ENCODE peak calls at places on chromosome 12, in nine cellular contexts. One of them, this sample, is unnamed.

GRCh38 chr12:19382111-19382526 is 57.2 kb upstream of the AEBP2 start:
- DNase-seq in astrocyte: peak
- DNase-seq in endothelial cell of umbilical vein: peak
- DNase-seq in ovary: no peak
- DNase-seq in progenitor cell of endocrine pancreas: no peak
- DNase-seq in IMR-90: peak
- DNase-seq in esophagus squamous epithelium: no peak
- DNase-seq in lower lobe of right lung: no peak
- DNase-seq in uterus: no peak
- DNase-seq in this sample: peak

GRCh38 chr12:14654842-14655241 is 41.6 kb downstream of the GUCY2C start:
- DNase-seq in IMR-90: no peak
- DNase-seq in progenitor cell of endocrine pancreas: no peak
- DNase-seq in endothelial cell of umbilical vein: no peak
- DNase-seq in esophagus squamous epithelium: no peak
- DNase-seq in astrocyte: no peak
- DNase-seq in uterus: no peak
- DNase-seq in lower lobe of right lung: no peak
- DNase-seq in ovary: no peak
- DNase-seq in this sample: no peak

GRCh38 chr12:91781114-91781513 is 364.5 kb downstream of the BTG1 start:
- DNase-seq in ovary: no peak
- DNase-seq in astrocyte: peak
- DNase-seq in endothelial cell of umbilical vein: peak
- DNase-seq in esophagus squamous epithelium: no peak
- DNase-seq in uterus: no peak
- DNase-seq in progenitor cell of endocrine pancreas: no peak
- DNase-seq in lower lobe of right lung: no peak
- DNase-seq in IMR-90: peak
- DNase-seq in this sample: peak

GRCh38 chr12:30862486-30862885 is 64.1 kb upstream of the TSPAN11 start:
- DNase-seq in esophagus squamous epithelium: no peak
- DNase-seq in endothelial cell of umbilical vein: no peak
- DNase-seq in progenitor cell of endocrine pancreas: no peak
- DNase-seq in uterus: no peak
- DNase-seq in ovary: no peak
- DNase-seq in astrocyte: peak
- DNase-seq in IMR-90: peak
- DNase-seq in lower lobe of right lung: no peak
- DNase-seq in this sample: no peak

GRCh38 chr12:61654698-61655097 is 605.5 kb upstream of the USP15 start:
- DNase-seq in ovary: no peak
- DNase-seq in astrocyte: no peak
- DNase-seq in uterus: no peak
- DNase-seq in IMR-90: no peak
- DNase-seq in esophagus squamous epithelium: no peak
- DNase-seq in lower lobe of right lung: no peak
- DNase-seq in endothelial cell of umbilical vein: no peak
- DNase-seq in progenitor cell of endocrine pancreas: no peak
- DNase-seq in this sample: no peak

GRCh38 chr12:91364591-91365184 is 182.1 kb upstream of the DCN start:
- DNase-seq in endothelial cell of umbilical vein: no peak
- DNase-seq in uterus: no peak
- DNase-seq in lower lobe of right lung: no peak
- DNase-seq in IMR-90: no peak
- DNase-seq in astrocyte: no peak
- DNase-seq in progenitor cell of endocrine pancreas: no peak
- DNase-seq in ovary: no peak
- DNase-seq in esophagus squamous epithelium: no peak
- DNase-seq in this sample: no peak

GRCh38 chr12:110465024-110465423 is 3.0 kb downstream of the GPN3 start:
- DNase-seq in ovary: no peak
- DNase-seq in astrocyte: no peak
- DNase-seq in esophagus squamous epithelium: no peak
- DNase-seq in lower lobe of right lung: no peak
- DNase-seq in IMR-90: no peak
- DNase-seq in endothelial cell of umbilical vein: no peak
- DNase-seq in uterus: no peak
- DNase-seq in progenitor cell of endocrine pancreas: no peak
- DNase-seq in this sample: no peak

GRCh38 chr12:52508211-52508610 is 12.0 kb downstream of the KRT5 start:
- DNase-seq in lower lobe of right lung: no peak
- DNase-seq in progenitor cell of endocrine pancreas: no peak
- DNase-seq in endothelial cell of umbilical vein: no peak
- DNase-seq in astrocyte: no peak
- DNase-seq in IMR-90: no peak
- DNase-seq in uterus: no peak
- DNase-seq in ovary: no peak
- DNase-seq in esophagus squamous epithelium: no peak
- DNase-seq in this sample: no peak

GRCh38 chr12:54958048-54958658 is 26.4 kb downstream of the TESPA1 start:
- DNase-seq in IMR-90: peak
- DNase-seq in lower lobe of right lung: no peak
- DNase-seq in endothelial cell of umbilical vein: peak
- DNase-seq in ovary: peak
- DNase-seq in esophagus squamous epithelium: no peak
- DNase-seq in progenitor cell of endocrine pancreas: peak
- DNase-seq in astrocyte: peak
- DNase-seq in uterus: no peak
- DNase-seq in this sample: peak

GRCh38 chr12:89825591-89826449 is 117.2 kb upstream of the ATP2B1 start:
- DNase-seq in endothelial cell of umbilical vein: peak
- DNase-seq in IMR-90: peak
- DNase-seq in uterus: no peak
- DNase-seq in astrocyte: peak
- DNase-seq in lower lobe of right lung: no peak
- DNase-seq in ovary: no peak
- DNase-seq in progenitor cell of endocrine pancreas: no peak
- DNase-seq in esophagus squamous epithelium: no peak
- DNase-seq in this sample: no peak

GRCh38 chr12:68414988-68415387 is 82.8 kb upstream of the MDM1 start:
- DNase-seq in ovary: no peak
- DNase-seq in lower lobe of right lung: no peak
- DNase-seq in uterus: no peak
- DNase-seq in astrocyte: no peak
- DNase-seq in progenitor cell of endocrine pancreas: no peak
- DNase-seq in esophagus squamous epithelium: no peak
- DNase-seq in IMR-90: no peak
- DNase-seq in endothelial cell of umbilical vein: no peak
- DNase-seq in this sample: no peak

GRCh38 chr12:125069616-125070015 is 4.4 kb downstream of the AACS start:
- DNase-seq in IMR-90: no peak
- DNase-seq in astrocyte: no peak
- DNase-seq in uterus: no peak
- DNase-seq in endothelial cell of umbilical vein: no peak
- DNase-seq in ovary: no peak
- DNase-seq in esophagus squamous epithelium: no peak
- DNase-seq in lower lobe of right lung: no peak
- DNase-seq in progenitor cell of endocrine pancreas: no peak
- DNase-seq in this sample: no peak

GRCh38 chr12:120155072-120155471 is 38.5 kb upstream of the RAB35 start:
- DNase-seq in ovary: no peak
- DNase-seq in astrocyte: no peak
- DNase-seq in lower lobe of right lung: no peak
- DNase-seq in IMR-90: no peak
- DNase-seq in uterus: no peak
- DNase-seq in endothelial cell of umbilical vein: no peak
- DNase-seq in esophagus squamous epithelium: no peak
- DNase-seq in progenitor cell of endocrine pancreas: no peak
- DNase-seq in this sample: no peak

GRCh38 chr12:56151672-56152131 is 685 bp upstream of the MYL6B start:
- DNase-seq in uterus: no peak
- DNase-seq in endothelial cell of umbilical vein: no peak
- DNase-seq in astrocyte: no peak
- DNase-seq in esophagus squamous epithelium: no peak
- DNase-seq in ovary: no peak
- DNase-seq in IMR-90: no peak
- DNase-seq in progenitor cell of endocrine pancreas: no peak
- DNase-seq in lower lobe of right lung: peak
- DNase-seq in this sample: no peak

GRCh38 chr12:54386781-54387467 is 2.4 kb upstream of the ZNF385A start:
- DNase-seq in endothelial cell of umbilical vein: no peak
- DNase-seq in IMR-90: no peak
- DNase-seq in lower lobe of right lung: no peak
- DNase-seq in astrocyte: no peak
- DNase-seq in uterus: no peak
- DNase-seq in esophagus squamous epithelium: no peak
- DNase-seq in progenitor cell of endocrine pancreas: no peak
- DNase-seq in ovary: no peak
- DNase-seq in this sample: no peak

GRCh38 chr12:112750971-112751370 is 40.6 kb upstream of the RPH3A start:
- DNase-seq in uterus: no peak
- DNase-seq in lower lobe of right lung: no peak
- DNase-seq in ovary: no peak
- DNase-seq in esophagus squamous epithelium: no peak
- DNase-seq in IMR-90: peak
- DNase-seq in endothelial cell of umbilical vein: no peak
- DNase-seq in astrocyte: peak
- DNase-seq in progenitor cell of endocrine pancreas: no peak
- DNase-seq in this sample: no peak

GRCh38 chr12:128078311-128078851 is 188.6 kb upstream of the TMEM132C start:
- DNase-seq in endothelial cell of umbilical vein: no peak
- DNase-seq in IMR-90: no peak
- DNase-seq in esophagus squamous epithelium: no peak
- DNase-seq in uterus: no peak
- DNase-seq in ovary: no peak
- DNase-seq in astrocyte: peak
- DNase-seq in progenitor cell of endocrine pancreas: no peak
- DNase-seq in lower lobe of right lung: no peak
- DNase-seq in this sample: no peak
- TF ChIP-seq CTCF in endothelial cell of umbilical vein: no peak
- TF ChIP-seq CTCF in IMR-90: no peak
- TF ChIP-seq CTCF in esophagus squamous epithelium: no peak
- TF ChIP-seq CTCF in uterus: no peak
- TF ChIP-seq CTCF in ovary: no peak
- TF ChIP-seq CTCF in astrocyte: no peak
- TF ChIP-seq CTCF in progenitor cell of endocrine pancreas: no peak
- TF ChIP-seq CTCF in lower lobe of right lung: no peak
- TF ChIP-seq CTCF in this sample: no peak

DNA sequence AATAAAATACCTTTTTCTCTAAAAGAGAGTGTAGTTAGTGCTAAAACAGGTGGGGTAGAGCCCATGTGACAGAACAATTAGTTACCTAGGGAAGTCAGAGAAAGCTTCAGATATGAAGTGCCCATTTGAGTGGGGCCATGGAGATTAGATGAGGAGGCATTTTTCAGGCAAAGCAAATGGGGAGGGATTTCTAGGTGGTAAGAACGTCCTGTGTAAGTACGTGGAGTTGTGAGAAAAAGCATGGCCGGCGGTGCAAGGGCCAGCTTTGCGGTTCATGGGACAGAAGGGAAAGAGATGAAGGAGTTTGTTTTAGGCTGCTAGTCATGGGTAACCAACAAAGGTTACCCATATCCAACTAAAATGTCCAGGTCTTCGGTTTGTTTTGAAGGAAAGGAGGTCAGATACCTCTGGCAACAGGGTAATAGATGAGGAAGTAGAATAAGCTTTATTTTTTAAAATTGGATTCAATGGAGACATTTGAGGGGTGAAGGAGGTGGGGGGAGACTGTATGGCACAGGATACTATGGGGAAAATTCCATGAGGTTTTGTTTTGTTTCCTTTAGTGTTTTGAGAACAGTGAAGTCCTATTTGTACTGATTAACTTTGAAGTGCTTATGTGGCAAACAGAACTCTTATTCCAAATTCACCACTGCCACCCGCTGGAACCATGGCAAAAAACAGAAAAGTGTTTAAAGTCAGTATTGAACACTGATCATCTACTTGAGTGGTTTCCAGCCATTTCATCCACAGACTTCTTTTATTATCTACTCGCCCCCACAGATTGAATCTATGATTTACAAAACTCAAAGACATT is 10.0 kb upstream of the SNRPF start:
- DNase-seq in uterus: no peak
- DNase-seq in endothelial cell of umbilical vein: peak
- DNase-seq in astrocyte: no peak
- DNase-seq in esophagus squamous epithelium: no peak
- DNase-seq in IMR-90: peak
- DNase-seq in progenitor cell of endocrine pancreas: no peak
- DNase-seq in lower lobe of right lung: no peak
- DNase-seq in ovary: no peak
- DNase-seq in this sample: peak
- TF ChIP-seq CTCF in uterus: no peak
- TF ChIP-seq CTCF in endothelial cell of umbilical vein: peak
- TF ChIP-seq CTCF in astrocyte: peak
- TF ChIP-seq CTCF in esophagus squamous epithelium: no peak
- TF ChIP-seq CTCF in IMR-90: peak
- TF ChIP-seq CTCF in progenitor cell of endocrine pancreas: peak
- TF ChIP-seq CTCF in lower lobe of right lung: peak
- TF ChIP-seq CTCF in ovary: no peak
- TF ChIP-seq CTCF in this sample: peak

DNA sequence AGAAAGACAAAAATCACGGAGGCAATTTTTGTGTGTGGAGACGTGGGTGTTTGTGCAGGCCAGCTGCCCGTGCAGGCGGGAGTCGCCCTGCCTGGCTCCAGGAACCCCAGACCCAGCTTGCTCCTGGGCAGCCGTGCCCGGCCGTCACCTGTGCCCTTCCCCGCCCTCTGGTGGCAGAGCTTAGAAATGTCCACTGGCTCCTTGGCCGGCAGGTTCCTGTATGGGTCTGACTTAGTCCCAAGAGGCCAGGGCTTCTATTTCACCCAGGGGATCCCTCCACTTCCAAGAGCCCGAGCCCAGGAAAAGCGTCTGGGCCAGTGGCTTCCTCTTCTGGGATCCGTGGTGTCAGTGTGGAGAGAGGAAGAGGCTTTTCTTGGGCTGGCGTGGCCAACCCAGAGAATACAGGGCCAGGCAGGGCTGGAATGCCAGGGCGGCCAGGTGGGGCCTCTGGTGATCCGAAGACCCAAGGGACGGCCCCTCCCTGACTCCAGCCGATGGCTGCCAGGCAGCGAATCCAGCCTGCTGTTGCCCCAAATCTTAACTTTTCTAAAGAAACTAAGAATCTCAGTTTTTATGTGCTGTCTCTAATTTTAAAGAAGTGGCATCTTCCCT is 120.9 kb downstream of the TMEM132C start:
- DNase-seq in lower lobe of right lung: peak
- DNase-seq in progenitor cell of endocrine pancreas: peak
- DNase-seq in ovary: peak
- DNase-seq in esophagus squamous epithelium: no peak
- DNase-seq in uterus: peak
- DNase-seq in IMR-90: no peak
- DNase-seq in endothelial cell of umbilical vein: no peak
- DNase-seq in astrocyte: no peak
- DNase-seq in this sample: no peak
- TF ChIP-seq CTCF in lower lobe of right lung: peak
- TF ChIP-seq CTCF in progenitor cell of endocrine pancreas: peak
- TF ChIP-seq CTCF in ovary: no peak
- TF ChIP-seq CTCF in esophagus squamous epithelium: no peak
- TF ChIP-seq CTCF in uterus: peak
- TF ChIP-seq CTCF in IMR-90: no peak
- TF ChIP-seq CTCF in endothelial cell of umbilical vein: no peak
- TF ChIP-seq CTCF in astrocyte: peak
- TF ChIP-seq CTCF in this sample: peak

DNA sequence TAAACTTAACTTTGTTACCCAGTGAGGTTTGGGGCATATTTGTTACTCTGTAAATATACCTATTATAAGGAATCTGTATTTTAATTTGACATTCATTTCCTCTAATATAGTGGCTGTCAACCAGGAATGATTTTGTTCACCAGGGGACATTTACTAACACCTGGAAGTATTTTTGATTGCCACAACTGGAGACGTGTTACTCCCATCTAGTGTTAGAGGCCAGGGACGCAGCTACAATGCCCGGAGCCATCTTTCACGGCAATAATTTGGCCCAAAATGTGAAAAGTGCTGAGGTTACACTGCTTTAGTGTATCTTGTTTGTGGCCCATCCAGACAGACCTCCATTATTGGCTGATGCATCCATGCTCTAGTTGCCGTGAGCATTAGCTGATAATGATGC is 881.3 kb upstream of the ATXN7L3B start:
- DNase-seq in IMR-90: no peak
- DNase-seq in ovary: no peak
- DNase-seq in endothelial cell of umbilical vein: no peak
- DNase-seq in lower lobe of right lung: no peak
- DNase-seq in esophagus squamous epithelium: no peak
- DNase-seq in astrocyte: no peak
- DNase-seq in uterus: no peak
- DNase-seq in progenitor cell of endocrine pancreas: no peak
- DNase-seq in this sample: no peak
- TF ChIP-seq CTCF in IMR-90: no peak
- TF ChIP-seq CTCF in ovary: no peak
- TF ChIP-seq CTCF in endothelial cell of umbilical vein: no peak
- TF ChIP-seq CTCF in lower lobe of right lung: no peak
- TF ChIP-seq CTCF in esophagus squamous epithelium: no peak
- TF ChIP-seq CTCF in astrocyte: no peak
- TF ChIP-seq CTCF in uterus: no peak
- TF ChIP-seq CTCF in progenitor cell of endocrine pancreas: no peak
- TF ChIP-seq CTCF in this sample: no peak

This sample was measured in HFFc6.